ENCODE peak calls at places on chromosomes 5 and 9, in nine cellular contexts. V, J, N, U, X, Y, O, S and M are unnamed samples.
A peak's percentile ranks its signal among the peaks of the same experiment; 100 is the strongest.

GRCh38 chr9:123679330-123679987 is 250.5 kb downstream of the DENND1A start:
- DNase-seq in S (no peak), N (peak; percentile 9), O (no peak), Y (no peak), U (no peak), J (no peak), V (no peak), X (no peak), M (peak; percentile 81)

GRCh38 chr9:89841456-89841855 is 236.6 kb downstream of the GADD45G start:
- DNase-seq in U (no peak), N (no peak), X (no peak), S (no peak), V (no peak), J (peak; percentile 21), O (no peak), Y (no peak), M (no peak)

GRCh38 chr9:114481789-114482188 is 23.5 kb downstream of the WHRN start:
- DNase-seq in Y (no peak), S (no peak), U (no peak), X (no peak), N (no peak), V (no peak), O (no peak), J (no peak), M (no peak)

GRCh38 chr5:146338774-146339714 is at the start of gene POU4F3:
- DNase-seq in Y (no peak), S (no peak), V (no peak), X (peak; percentile 86), O (no peak), J (no peak), U (no peak), N (no peak), M (no peak)

GRCh38 chr5:65986050-65986451 is 59.7 kb downstream of the ERBIN start:
- DNase-seq in U (peak; percentile 27), S (no peak), O (no peak), V (no peak), Y (no peak), N (no peak), J (no peak), X (no peak), M (peak; percentile 49)

GRCh38 chr5:14728109-14728938 is 63.8 kb downstream of the OTULIN start:
- DNase-seq in O (no peak), X (peak; percentile 93), U (no peak), Y (no peak), N (no peak), V (no peak), S (no peak), J (peak; percentile 64), M (no peak)

GRCh38 chr5:45385321-45386058 is 310.7 kb downstream of the HCN1 start:
- DNase-seq in O (peak; percentile 14), Y (no peak), N (no peak), U (peak; percentile 0), J (no peak), X (no peak), V (no peak), S (no peak), M (peak; percentile 77)

GRCh38 chr5:158461240-158461854 is 602.4 kb upstream of the CLINT1 start:
- DNase-seq in U (no peak), X (no peak), S (peak; percentile 52), V (peak; percentile 51), O (peak; percentile 67), Y (no peak), J (no peak), N (no peak), M (peak; percentile 47)

GRCh38 chr5:126066795-126067321 is 356.4 kb upstream of the GRAMD2B start:
- DNase-seq in V (no peak), N (peak; percentile 77), U (no peak), X (no peak), S (no peak), J (no peak), O (no peak), Y (no peak), M (no peak)

GRCh38 chr5:108753331-108753730 is 5.6 kb downstream of the FER start:
- DNase-seq in N (no peak), X (no peak), O (no peak), S (no peak), J (no peak), Y (no peak), U (peak; percentile 50), V (no peak), M (peak; percentile 50)

GRCh38 chr9:75712690-75713089 is 177.8 kb upstream of the PCSK5 start:
- DNase-seq in X (no peak), V (peak; percentile 11), N (no peak), S (no peak), U (peak; percentile 45), J (peak; percentile 54), Y (no peak), O (no peak), M (no peak)

GRCh38 chr5:144247131-144247530 is 76.5 kb downstream of the KCTD16 start:
- DNase-seq in Y (no peak), O (no peak), X (no peak), J (no peak), S (no peak), V (no peak), U (no peak), N (no peak), M (no peak)

GRCh38 chr9:113590991-113591898 is 127.7 kb downstream of the RGS3 start:
- DNase-seq in S (peak; percentile 87), U (peak; percentile 46), N (peak; percentile 70), J (peak; percentile 96), V (peak; percentile 83), O (peak; percentile 91), X (peak; percentile 92), Y (peak; percentile 78), M (peak; percentile 68)

GRCh38 chr9:134811673-134812668 is 68.6 kb upstream of the FCN2 start:
- DNase-seq in J (no peak), S (no peak), N (no peak), U (no peak), V (no peak), Y (no peak), O (no peak), X (peak; percentile 75), M (peak; percentile 99)

GRCh38 chr9:134808393-134808792 is 72.2 kb upstream of the FCN2 start:
- DNase-seq in N (no peak), J (no peak), S (no peak), O (no peak), Y (no peak), U (no peak), X (no peak), V (no peak), M (no peak)

GRCh38 chr9:134813841-134814240 is 66.8 kb upstream of the FCN2 start:
- DNase-seq in N (no peak), O (no peak), V (no peak), Y (no peak), S (no peak), J (no peak), X (no peak), U (no peak), M (no peak)

GRCh38 chr9:134809296-134809695 is 71.3 kb upstream of the FCN2 start:
- DNase-seq in O (no peak), X (no peak), V (no peak), J (no peak), S (peak; percentile 13), U (no peak), N (no peak), Y (no peak), M (peak; percentile 31)

DNA sequence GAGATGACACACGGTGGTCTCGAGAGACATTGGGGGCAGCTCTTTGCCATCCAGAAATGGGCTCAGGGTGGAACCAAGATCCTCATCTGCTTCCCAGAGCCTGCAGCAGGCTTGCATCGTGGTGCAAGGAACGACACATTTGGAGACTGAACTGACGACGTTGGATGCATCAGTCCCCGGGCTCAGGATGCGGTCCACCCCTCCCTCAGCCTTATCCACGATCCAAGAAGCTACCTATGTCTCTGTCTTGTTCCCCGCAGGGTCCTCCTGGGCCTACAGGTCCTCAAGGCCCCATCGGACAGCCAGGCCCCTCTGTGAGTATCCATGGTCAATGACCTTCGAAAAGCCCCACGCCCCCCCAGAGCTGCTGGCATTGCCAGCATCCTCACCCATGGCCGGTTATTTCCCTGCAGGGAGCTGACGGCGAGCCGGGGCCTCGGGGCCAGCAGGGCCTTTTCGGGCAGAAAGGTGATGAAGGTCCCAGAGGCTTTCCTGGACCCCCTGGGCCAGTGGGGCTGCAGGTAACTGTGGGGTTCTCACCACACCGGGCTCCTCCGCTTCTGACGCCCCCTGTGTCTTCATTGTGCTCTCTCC is 69.4 kb upstream of the FCN2 start:
- DNase-seq in U (no peak), X (no peak), O (no peak), S (no peak), Y (no peak), V (no peak), N (no peak), J (no peak), M (peak; percentile 17)
- TF ChIP-seq CTCF in U (no peak), X (no peak), O (no peak), S (no peak), Y (no peak), V (no peak), N (no peak), J (no peak), M (no peak)

GRCh38 chr5:76547891-76548524 is 75.2 kb downstream of the F2RL2 start:
- DNase-seq in U (no peak), J (no peak), X (no peak), O (no peak), N (no peak), S (no peak), V (no peak), Y (no peak), M (no peak)
- H3K4me3 ChIP-seq in U (no peak overlapping the region), J (no peak overlapping the region), X (no peak overlapping the region), O (no peak overlapping the region), N (no peak overlapping the region), S (no peak overlapping the region), V (no peak overlapping the region), Y (no peak overlapping the region), M (no peak overlapping the region)

DNA sequence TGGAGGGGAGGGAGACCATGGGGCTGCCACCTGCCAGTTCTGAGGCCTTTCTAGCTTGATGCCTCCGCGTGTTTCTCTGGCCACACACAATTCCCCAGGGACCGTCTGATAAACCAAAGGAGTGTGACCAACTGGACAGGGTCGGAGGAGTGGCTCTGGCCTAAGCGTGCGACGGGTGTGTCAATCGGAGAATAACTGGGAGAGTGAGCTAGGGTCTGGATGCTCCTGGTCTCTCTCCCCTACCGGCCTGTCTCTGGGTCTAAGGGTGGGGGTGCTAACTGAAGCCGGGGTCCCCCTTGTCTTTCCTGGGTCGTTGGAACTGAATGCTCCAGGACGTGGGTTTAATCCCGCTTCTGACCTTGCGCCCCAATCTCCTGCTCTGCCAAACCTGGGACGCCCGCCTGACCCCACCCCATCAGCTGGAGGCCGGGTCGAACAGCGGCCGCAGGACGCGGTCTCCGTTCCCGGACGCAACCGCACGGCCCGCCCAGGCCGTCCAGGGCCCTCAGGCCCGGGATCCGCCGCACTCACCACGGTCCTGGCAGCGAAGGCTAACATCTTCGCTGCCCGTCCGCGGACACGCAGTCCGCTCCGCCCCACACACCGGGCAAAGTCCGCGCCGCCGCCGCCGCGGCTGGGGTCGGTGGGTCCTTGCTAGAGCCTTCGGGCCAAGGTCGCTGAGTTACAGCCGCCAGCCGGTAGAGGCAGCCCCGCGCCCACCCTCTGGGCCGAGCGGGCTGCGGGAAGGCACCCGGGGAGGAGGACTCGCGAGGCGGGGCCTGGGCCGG is 447 bp downstream of the CRAT start:
- DNase-seq in X (peak; percentile 49), N (no peak), U (no peak), J (peak; percentile 75), O (peak; percentile 73), V (peak; percentile 41), S (peak; percentile 29), Y (peak; percentile 53), M (peak; percentile 48)
- TF ChIP-seq CTCF in X (no peak), N (no peak), U (no peak), J (no peak), O (no peak), V (no peak), S (no peak), Y (no peak), M (no peak)

DNA sequence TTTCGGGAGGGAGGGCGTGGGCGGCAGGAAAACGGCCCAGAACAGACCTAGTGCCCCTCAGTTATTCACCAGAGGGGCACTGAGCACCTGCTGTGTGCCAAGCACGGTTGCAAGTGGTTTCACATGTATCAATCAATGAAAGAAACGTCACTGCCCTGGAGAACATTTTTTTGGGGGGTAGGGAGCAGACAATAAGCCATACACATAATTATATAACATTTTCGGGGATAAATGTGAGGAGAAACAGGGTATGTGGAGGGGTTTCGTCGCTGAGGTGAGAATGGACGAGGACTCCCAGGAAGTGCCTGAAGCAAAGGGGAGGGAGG is 444 bp upstream of the ZNF354A start:
- DNase-seq in N (no peak), J (no peak), V (no peak), U (no peak), S (no peak), X (no peak), Y (no peak), O (no peak), M (no peak)
- H3K4me3 ChIP-seq in N (no peak overlapping the region), J (no peak overlapping the region), V (no peak overlapping the region), U (no peak overlapping the region), S (no peak overlapping the region), X (peak overlapping the region; percentile 35), Y (no peak overlapping the region), O (peak overlapping the region; percentile 97), M (peak overlapping the region; percentile 5)